ENCODE peak calls at places on chromosomes 4 and X, in four cellular contexts. X is SK-N-SH, O is GM12878, J is K562. D is an unnamed sample.

GRCh38 chrX:40323977-40324376 is 226.2 kb upstream of the BCOR start:
- DNase-seq in X (no peak), O (no peak), J (no peak), D (no peak)

GRCh38 chr4:186304816-186305520 is 39.0 kb downstream of the F11 start:
- DNase-seq in X (no peak), O (no peak), J (no peak), D (no peak)

GRCh38 chr4:113849771-113850170 is 88.2 kb upstream of the CAMK2D start:
- DNase-seq in X (peak), O (no peak), J (no peak), D (no peak)

GRCh38 chr4:84503495-84504437 is 4.7 kb upstream of the NKX6-1 start:
- DNase-seq in X (peak), O (no peak), J (peak), D (peak)

GRCh38 chr4:98603683-98604573 is 54.5 kb downstream of the TSPAN5 start:
- DNase-seq in X (no peak), O (no peak), J (no peak), D (no peak)

GRCh38 chrX:129737921-129738320 is 858 bp upstream of the XPNPEP2 start:
- DNase-seq in X (no peak), O (no peak), J (no peak), D (no peak)

GRCh38 chr4:141016117-141016798 is 117.0 kb downstream of the RNF150 start:
- DNase-seq in X (no peak), O (no peak), J (no peak), D (no peak)

GRCh38 chr4:163866728-163867313 is 372.3 kb downstream of the TMA16 start:
- DNase-seq in X (no peak), O (no peak), J (peak), D (no peak)

GRCh38 chr4:14829795-14830194 is 172.5 kb upstream of the CPEB2 start:
- DNase-seq in X (no peak), O (no peak), J (no peak), D (peak)
- TF ChIP-seq GABPA in X (no peak), O (no peak), J (no peak), D (no peak)

GRCh38 chr4:86319390-86319789 is 40.5 kb downstream of the MAPK10 start:
- DNase-seq in X (no peak), O (no peak), J (no peak), D (no peak)

GRCh38 chr4:86315579-86315978 is 44.3 kb downstream of the MAPK10 start:
- DNase-seq in X (no peak), O (no peak), J (no peak), D (no peak)
- H3K27ac ChIP-seq in X (no peak), O (no peak), J (no peak), D (no peak)

GRCh38 chrX:23269923-23270322 is 64.7 kb upstream of the PTCHD1 start:
- DNase-seq in X (no peak), O (no peak), J (no peak), D (no peak)
- TF ChIP-seq ZBTB33 in X (no peak), O (no peak), J (no peak), D (no peak)

GRCh38 chr4:6205973-6206372 is 5.6 kb upstream of the JAKMIP1 start:
- DNase-seq in X (no peak), O (no peak), J (no peak), D (no peak)

GRCh38 chr4:6205584-6205965 is 5.2 kb upstream of the JAKMIP1 start:
- DNase-seq in X (no peak), O (no peak), J (no peak), D (no peak)

GRCh38 chr4:6208416-6208815 is 8.1 kb upstream of the JAKMIP1 start:
- DNase-seq in X (no peak), O (no peak), J (no peak), D (no peak)

GRCh38 chr4:6206771-6207290 is 6.5 kb upstream of the JAKMIP1 start:
- DNase-seq in X (no peak), O (no peak), J (no peak), D (no peak)

DNA sequence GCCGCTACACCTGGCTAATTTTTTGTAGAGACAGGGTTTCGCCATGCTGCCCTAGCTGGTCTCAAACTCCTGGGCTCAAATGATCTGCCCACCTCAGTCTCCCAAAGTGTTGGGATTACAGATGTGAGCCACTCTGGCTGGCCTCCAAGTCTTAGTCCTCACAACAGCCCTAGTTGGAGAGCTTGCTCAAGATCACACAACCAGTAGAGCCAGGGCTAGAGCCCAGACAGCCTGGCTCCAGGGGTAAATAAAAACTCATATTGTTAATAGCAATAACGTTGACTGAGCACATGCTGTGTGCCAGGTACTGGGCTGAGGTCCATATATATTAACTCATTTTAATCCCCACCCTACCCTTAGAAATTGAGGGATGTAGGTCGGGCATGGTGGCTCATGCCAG is 7.3 kb upstream of the JAKMIP1 start:
- DNase-seq in X (no peak), O (no peak), J (no peak), D (no peak)
- TF ChIP-seq GABPA in X (no peak), O (no peak), J (no peak), D (no peak)

GRCh38 chrX:2614911-2615310 is 76.2 kb upstream of the CD99 start:
- DNase-seq in X (no peak), O (no peak), J (peak), D (no peak)
- H3K27ac ChIP-seq in X (peak), O (no peak), J (no peak), D (no peak)